ENCODE peak calls at places on chromosomes 3 and 15, in ten cellular contexts. S is HFF-Myc; C is substantia nigra; F is astrocyte of the hippocampus; G is PC-9; X is mucosa of descending colon; W is A673; U is effector CD4-positive, alpha-beta T cell; R is stimulated activated CD8-positive, alpha-beta memory T cell treated with anti-CD3 and anti-CD28 coated beads, Interleukin-4, amount 100 ng/mL, for 24 hours; D is activated T-helper 1 cell treated with anti-CD3 and anti-CD28 coated beads, Interleukin-2, amount 50 U/mL, for 16 hours. M is an unnamed sample.

GRCh38 chr15:34609658-34610057 is 26.2 kb upstream of the GOLGA8B start:
- DNase-seq in D (no peak), R (no peak), C (no peak), X (no peak), F (no peak), S (no peak), U (no peak), G (no peak), W (no peak), M (no peak)

GRCh38 chr15:85805392-85805791 is 10.7 kb upstream of the KLHL25 start:
- DNase-seq in S (no peak), X (no peak), C (no peak), D (no peak), F (no peak), R (no peak), G (no peak), W (no peak), U (no peak), M (no peak)

GRCh38 chr3:59127071-59127470 is 77.2 kb upstream of the CFAP20DC start:
- DNase-seq in R (no peak), D (no peak), U (no peak), F (peak), S (no peak), X (no peak), C (no peak), W (peak), G (no peak), M (no peak)

GRCh38 chr15:92733090-92733933 is 77.7 kb upstream of the FAM174B start:
- DNase-seq in X (no peak), G (no peak), D (no peak), U (no peak), F (no peak), W (peak), R (no peak), C (no peak), S (no peak), M (no peak)

GRCh38 chr3:47012342-47013230 is 33.1 kb downstream of the NBEAL2 start:
- DNase-seq in D (no peak), W (no peak), S (no peak), F (no peak), C (no peak), G (no peak), R (no peak), X (no peak), U (no peak), M (no peak)

GRCh38 chr3:197465197-197465995 is 90.4 kb downstream of the BDH1 start:
- DNase-seq in U (no peak), W (no peak), G (no peak), S (no peak), C (no peak), F (no peak), R (no peak), X (no peak), D (no peak), M (no peak)

GRCh38 chr3:51777985-51778384 is 1.1 kb downstream of the IQCF6 start:
- DNase-seq in X (no peak), S (no peak), C (no peak), G (peak), F (no peak), U (no peak), W (no peak), D (no peak), R (no peak), M (no peak)

GRCh38 chr3:55868347-55868746 is 381.2 kb upstream of the WNT5A start:
- DNase-seq in R (no peak), G (no peak), X (no peak), S (no peak), D (no peak), C (no peak), F (no peak), W (no peak), U (no peak), M (no peak)

GRCh38 chr3:31980530-31981205 is 394 bp downstream of the OSBPL10 start:
- DNase-seq in C (no peak), X (peak), S (no peak), W (peak), U (no peak), G (peak), F (peak), R (no peak), D (peak), M (peak)

GRCh38 chr3:9512456-9513045 is 41.1 kb downstream of the LHFPL4 start:
- DNase-seq in R (no peak), X (no peak), G (no peak), C (no peak), D (no peak), W (no peak), F (no peak), S (no peak), U (no peak), M (no peak)

GRCh38 chr15:68652141-68652540 is 73.3 kb downstream of the CORO2B start:
- DNase-seq in U (no peak), S (no peak), D (no peak), G (no peak), W (peak), X (no peak), R (no peak), C (no peak), F (peak), M (peak)

GRCh38 chr3:183582161-183582560 is 26.7 kb upstream of the KLHL6 start:
- DNase-seq in X (no peak), G (no peak), C (no peak), R (no peak), U (no peak), D (no peak), W (no peak), F (no peak), S (no peak), M (no peak)

GRCh38 chr3:102224171-102224570 is 210.6 kb upstream of the ZPLD1 start:
- DNase-seq in U (no peak), D (no peak), C (no peak), W (peak), G (peak), S (no peak), X (no peak), R (no peak), F (peak), M (no peak)

GRCh38 chr3:43287514-43287913 is 1.2 kb downstream of the SNRK start:
- DNase-seq in F (no peak), W (no peak), G (no peak), S (no peak), D (no peak), U (no peak), X (no peak), C (no peak), R (no peak), M (no peak)

GRCh38 chr15:64572856-64573255 is 112.5 kb downstream of the ZNF609 start:
- DNase-seq in W (no peak), U (no peak), F (no peak), X (no peak), D (no peak), G (no peak), R (no peak), C (no peak), S (no peak), M (no peak)

GRCh38 chr3:61768284-61769012 is 207.1 kb downstream of the PTPRG start:
- DNase-seq in S (no peak), C (no peak), X (no peak), F (no peak), U (no peak), G (no peak), W (no peak), D (no peak), R (no peak), M (no peak)

GRCh38 chr3:99373088-99373875 is 265.1 kb upstream of the COL8A1 start:
- DNase-seq in C (no peak), D (no peak), W (no peak), G (no peak), R (no peak), S (no peak), F (peak), X (no peak), U (no peak), M (no peak)

M was measured in cardiac septum.